ENCODE peak calls at places on chromosomes 5 and 9, in six cellular contexts. C, N, D, V, J and P are unnamed samples.

GRCh38 chr5:31235381-31235780 is 41.9 kb downstream of the CDH6 start:
- DNase-seq in C (no peak), N (no peak), D (no peak), V (no peak), J (no peak), P (no peak)

GRCh38 chr5:78975035-78975434 is 10.1 kb downstream of the ARSB start:
- DNase-seq in C (no peak), N (no peak), D (no peak), V (no peak), J (no peak), P (no peak)

GRCh38 chr5:33650911-33651310 is 210.1 kb downstream of the TARS1 start:
- DNase-seq in C (no peak), N (no peak), D (no peak), V (no peak), J (no peak), P (no peak)

GRCh38 chr5:165130656-165131055 is 1625.2 kb downstream of the MAT2B start:
- DNase-seq in C (no peak), N (no peak), D (no peak), V (no peak), J (no peak), P (no peak)

GRCh38 chr9:77602852-77603251 is 45.3 kb downstream of the GNA14 start:
- DNase-seq in C (no peak), N (no peak), D (no peak), V (no peak), J (no peak), P (no peak)

GRCh38 chr5:80141147-80141671 is 106.1 kb downstream of the THBS4 start:
- DNase-seq in C (no peak), N (no peak), D (peak; percentile 61), V (no peak), J (no peak), P (peak; percentile 57)

GRCh38 chr5:127878174-127878750 is 175.1 kb downstream of the CCDC192 start:
- DNase-seq in C (peak; percentile 62), N (peak; percentile 36), D (peak; percentile 13), V (no peak), J (no peak), P (peak; percentile 15)

GRCh38 chr9:110579763-110580255 is 268 bp upstream of the SVEP1 start:
- DNase-seq in C (no peak), N (no peak), D (no peak), V (no peak), J (no peak), P (no peak)

GRCh38 chr9:101737165-101737704 is 1.2 kb downstream of the GRIN3A start:
- DNase-seq in C (no peak), N (no peak), D (no peak), V (no peak), J (no peak), P (no peak)

GRCh38 chr9:101737705-101738565 is 512 bp downstream of the GRIN3A start:
- DNase-seq in C (no peak), N (no peak), D (no peak), V (no peak), J (no peak), P (no peak)

GRCh38 chr9:101739311-101739710 is 864 bp upstream of the GRIN3A start:
- DNase-seq in C (no peak), N (no peak), D (no peak), V (no peak), J (no peak), P (no peak)

GRCh38 chr9:101738566-101739183 is at the start of gene GRIN3A:
- DNase-seq in C (no peak), N (no peak), D (no peak), V (no peak), J (peak; percentile 10), P (no peak)

DNA sequence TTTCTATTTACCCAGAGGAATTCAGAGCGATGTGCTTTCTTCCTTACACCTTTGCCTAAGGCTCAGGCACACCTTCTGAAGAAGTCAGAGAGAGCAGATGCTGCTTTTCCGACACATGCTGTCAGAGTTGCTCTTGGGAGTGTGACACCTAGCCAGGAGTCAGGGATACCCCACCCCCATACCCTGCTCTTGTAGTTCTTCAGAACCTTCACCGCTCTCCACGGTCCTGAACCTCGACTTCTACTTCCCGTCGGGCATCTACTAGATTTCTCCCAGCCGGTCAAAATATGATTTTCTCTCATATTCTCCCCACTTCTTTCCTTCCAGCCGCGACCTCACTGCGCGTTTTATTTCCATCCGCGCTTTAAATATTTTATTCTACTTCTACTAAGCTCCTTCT is 1.7 kb downstream of the GRIN3A start:
- DNase-seq in C (no peak), N (no peak), D (no peak), V (no peak), J (no peak), P (peak; percentile 51)
- TF ChIP-seq YY1 in C (no peak), N (no peak), D (peak; percentile 33), V (no peak), J (no peak), P (no peak)

DNA sequence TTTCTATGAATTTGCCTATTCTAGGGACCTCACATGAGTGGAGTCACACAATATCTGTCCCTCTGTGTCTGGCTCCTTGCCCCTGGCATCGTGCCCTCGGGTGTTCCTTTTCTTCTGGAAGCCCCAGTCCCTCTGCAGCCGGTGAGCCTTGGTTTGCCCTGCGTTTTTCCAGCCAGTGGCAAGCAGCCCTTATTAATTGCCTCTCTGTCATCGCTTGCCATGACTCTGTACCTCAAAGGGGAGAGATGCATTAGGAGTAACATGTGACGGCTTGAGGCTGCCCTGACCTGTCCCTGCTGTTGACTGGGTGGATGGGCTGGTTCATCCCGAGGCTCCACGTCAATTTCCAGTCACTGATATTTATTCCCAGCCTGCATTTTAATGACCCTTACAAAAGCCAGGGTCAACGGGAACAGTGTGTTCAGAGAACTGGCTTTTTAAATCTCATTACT is 87.3 kb downstream of the CFAP90 start:
- DNase-seq in C (no peak), N (no peak), D (no peak), V (no peak), J (no peak), P (no peak)
- TF ChIP-seq ZNF274 in C (no peak), N (no peak), D (no peak), V (no peak), J (no peak), P (no peak)

GRCh38 chr5:151742870-151743294 is 15.5 kb downstream of the ATOX1 start:
- DNase-seq in C (peak; percentile 56), N (peak; percentile 41), D (no peak), V (no peak), J (peak; percentile 29), P (peak; percentile 55)
- TF ChIP-seq YY1 in C (no peak), N (no peak), D (peak; percentile 27), V (no peak), J (no peak), P (no peak)

GRCh38 chr5:71998746-71999145 is 108.5 kb upstream of the MAP1B start:
- DNase-seq in C (no peak), N (no peak), D (no peak), V (no peak), J (no peak), P (no peak)

GRCh38 chr5:72000707-72001106 is 106.6 kb upstream of the MAP1B start:
- DNase-seq in C (no peak), N (no peak), D (no peak), V (no peak), J (no peak), P (no peak)

DNA sequence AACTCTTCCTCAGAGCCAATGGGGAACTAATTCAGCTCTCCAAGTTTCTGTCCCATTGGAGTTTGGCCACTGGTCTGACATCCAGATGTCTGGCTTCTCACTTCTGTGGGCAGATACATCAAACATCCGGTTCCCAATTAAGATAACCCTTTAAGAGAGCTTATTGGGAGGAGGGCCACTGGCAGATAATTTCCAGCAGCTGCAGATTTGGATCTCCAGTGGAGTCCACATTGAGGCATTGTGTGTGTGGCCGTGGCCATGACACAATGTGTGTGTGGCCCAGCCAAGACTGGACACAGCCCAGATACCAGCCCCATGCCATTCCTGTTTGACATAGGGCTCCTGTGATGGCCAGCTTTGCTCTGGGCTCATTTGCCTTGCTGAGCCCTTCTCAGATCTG is 110.5 kb upstream of the MAP1B start:
- DNase-seq in C (no peak), N (no peak), D (no peak), V (no peak), J (no peak), P (no peak)
- TF ChIP-seq ZNF274 in C (no peak), N (no peak), D (no peak), V (no peak), J (no peak), P (no peak)

GRCh38 chr9:126631254-126631653 is 17.5 kb downstream of the LMX1B start:
- DNase-seq in C (no peak), N (no peak), D (no peak), V (no peak), J (peak; percentile 37), P (no peak)

GRCh38 chr9:126628146-126628545 is 14.4 kb downstream of the LMX1B start:
- DNase-seq in C (no peak), N (no peak), D (no peak), V (no peak), J (no peak), P (no peak)

GRCh38 chr9:126629007-126629674 is 15.4 kb downstream of the LMX1B start:
- DNase-seq in C (no peak), N (no peak), D (no peak), V (no peak), J (no peak), P (no peak)

GRCh38 chr9:126633881-126634558 is 20.3 kb downstream of the LMX1B start:
- DNase-seq in C (no peak), N (no peak), D (no peak), V (no peak), J (no peak), P (no peak)

GRCh38 chr9:126630458-126631237 is 16.9 kb downstream of the LMX1B start:
- DNase-seq in C (no peak), N (no peak), D (no peak), V (no peak), J (no peak), P (no peak)
- TF ChIP-seq YY1 in C (no peak), N (no peak), D (no peak), V (no peak), J (no peak), P (no peak)

GRCh38 chr9:4297795-4298254 is 2.0 kb downstream of the GLIS3 start:
- DNase-seq in C (no peak), N (peak; percentile 39), D (no peak), V (no peak), J (peak; percentile 12), P (peak; percentile 51)
- TF ChIP-seq ZNF274 in C (no peak), N (no peak), D (no peak), V (no peak), J (no peak), P (no peak)

DNA sequence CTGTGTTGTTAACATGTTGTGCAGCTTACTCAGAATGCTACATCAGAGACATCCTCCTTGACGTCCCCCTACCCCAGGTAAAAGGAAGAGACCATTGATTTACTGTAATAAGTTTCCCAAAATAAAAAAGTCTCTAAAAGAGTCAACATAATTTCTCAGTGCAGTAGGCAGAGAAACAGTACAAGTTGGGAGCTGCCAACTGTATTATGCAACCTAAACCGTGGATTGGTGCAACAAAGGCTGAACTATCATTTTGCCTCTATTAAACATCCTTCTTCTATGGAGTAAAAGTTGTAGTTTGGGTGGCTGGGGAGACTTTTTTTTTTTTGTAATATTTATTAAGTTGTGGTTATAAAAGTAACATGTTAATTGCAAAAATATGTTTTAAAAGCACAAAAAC is 208.0 kb downstream of the NR3C1 start:
- DNase-seq in C (no peak), N (no peak), D (no peak), V (no peak), J (no peak), P (no peak)
- TF ChIP-seq YY1 in C (no peak), N (no peak), D (no peak), V (no peak), J (no peak), P (no peak)